ENCODE peak calls at places on chromosomes 5 and 9, in five cellular contexts. I is GM23338, U is neural progenitor cell, B is hepatocyte, L is PC-3. S is an unnamed sample.
A peak's percentile ranks its signal among the peaks of the same experiment; 100 is the strongest.

GRCh38 chr5:157568717-157569116 is 6.9 kb downstream of the ADAM19 start:
- DNase-seq in I (no peak), U (peak; percentile 87), B (no peak), L (no peak), S (no peak)

GRCh38 chr9:91567642-91568274 is 144.1 kb upstream of the NFIL3 start:
- DNase-seq in I (no peak), U (no peak), B (peak; percentile 22), L (no peak), S (no peak)

GRCh38 chr5:1014346-1014745 is 5.7 kb downstream of the NKD2 start:
- DNase-seq in I (no peak), U (no peak), B (no peak), L (no peak), S (no peak)

GRCh38 chr5:79172269-79172668 is 60.7 kb downstream of the BHMT start:
- DNase-seq in I (peak; percentile 23), U (peak; percentile 5), B (no peak), L (no peak), S (no peak)

GRCh38 chr9:28999806-29000205 is 1426.5 kb upstream of the C9orf72 start:
- DNase-seq in I (no peak), U (no peak), B (no peak), L (peak; percentile 69), S (no peak)

GRCh38 chr5:33311893-33312292 is 128.9 kb upstream of the TARS1 start:
- DNase-seq in I (no peak), U (no peak), B (no peak), L (peak; percentile 96), S (peak; percentile 4)

GRCh38 chr9:14104501-14104900 is 209.4 kb downstream of the NFIB start:
- DNase-seq in I (no peak), U (no peak), B (no peak), L (no peak), S (no peak)

GRCh38 chr5:145473032-145473642 is 362.0 kb downstream of the PRELID2 start:
- DNase-seq in I (no peak), U (no peak), B (no peak), L (no peak), S (no peak)

GRCh38 chr9:84271887-84272556 is 68.5 kb downstream of the SLC28A3 start:
- DNase-seq in I (peak; percentile 11), U (peak; percentile 18), B (no peak), L (no peak), S (no peak)

GRCh38 chr5:177369050-177369912 is 11.6 kb downstream of the RGS14 start:
- DNase-seq in I (peak; percentile 76), U (peak; percentile 58), B (peak; percentile 57), L (peak; percentile 61), S (no peak)

GRCh38 chr5:52728201-52728600 is 59.5 kb upstream of the ITGA1 start:
- DNase-seq in I (no peak), U (no peak), B (no peak), L (peak; percentile 43), S (no peak)

GRCh38 chr5:107472620-107473064 is 198.1 kb downstream of the EFNA5 start:
- DNase-seq in I (peak; percentile 78), U (no peak), B (no peak), L (peak; percentile 63), S (no peak)

GRCh38 chr5:145237843-145238242 is 597.3 kb downstream of the PRELID2 start:
- DNase-seq in I (peak; percentile 98), U (peak; percentile 93), B (peak; percentile 87), L (peak; percentile 75), S (peak; percentile 69)

GRCh38 chr9:69421908-69422801 is 97.1 kb downstream of the ENTREP1 start:
- DNase-seq in I (peak; percentile 90), U (peak; percentile 86), B (peak; percentile 81), L (peak; percentile 64), S (peak; percentile 47)

GRCh38 chr5:34501840-34502239 is 154.3 kb upstream of the RAI14 start:
- DNase-seq in I (no peak), U (no peak), B (no peak), L (no peak), S (no peak)

GRCh38 chr5:9251379-9251980 is 294.4 kb downstream of the SEMA5A start:
- DNase-seq in I (no peak), U (no peak), B (no peak), L (peak; percentile 73), S (no peak)

GRCh38 chr5:55613112-55613868 is 78.5 kb upstream of the PLPP1 start:
- DNase-seq in I (no peak), U (no peak), B (no peak), L (no peak), S (no peak)

GRCh38 chr9:35562895-35563746 is 41.9 kb upstream of the TESK1 start:
- DNase-seq in I (no peak), U (no peak), B (no peak), L (no peak), S (no peak)

GRCh38 chr9:123795336-123795735 is 134.6 kb downstream of the DENND1A start:
- DNase-seq in I (no peak), U (no peak), B (no peak), L (no peak), S (no peak)

GRCh38 chr5:39716532-39716971 is 291.8 kb upstream of the DAB2 start:
- DNase-seq in I (peak; percentile 81), U (peak; percentile 76), B (peak; percentile 71), L (peak; percentile 90), S (peak; percentile 49)

GRCh38 chr5:38208782-38209378 is 49.5 kb upstream of the EGFLAM start:
- DNase-seq in I (peak; percentile 80), U (peak; percentile 68), B (peak; percentile 70), L (peak; percentile 74), S (peak; percentile 47)

GRCh38 chr9:125997510-125997823 is 250.3 kb downstream of the PBX3 start:
- DNase-seq in I (no peak), U (no peak), B (no peak), L (no peak), S (no peak)

GRCh38 chr9:109903515-109904138 is 123.6 kb downstream of the PALM2AKAP2 start:
- DNase-seq in I (peak; percentile 81), U (peak; percentile 82), B (peak; percentile 87), L (peak; percentile 78), S (peak; percentile 76)

GRCh38 chr9:35935755-35936509 is 22.0 kb downstream of the OR2S2 start:
- DNase-seq in I (no peak), U (no peak), B (no peak), L (peak; percentile 11), S (no peak)

GRCh38 chr9:133930046-133931015 is 61.8 kb downstream of the VAV2 start:
- DNase-seq in I (no peak), U (no peak), B (no peak), L (no peak), S (no peak)
- H3K4me2 ChIP-seq in I (no peak overlapping the region), U (no peak overlapping the region), B (no peak overlapping the region), L (no peak overlapping the region), S (no peak overlapping the region)

GRCh38 chr5:126656397-126657007 is 55.8 kb downstream of the PHAX start:
- DNase-seq in I (peak; percentile 83), U (peak; percentile 56), B (peak; percentile 60), L (peak; percentile 48), S (peak; percentile 31)
- TF ChIP-seq EZH2phosphoT487 in I (no peak), U (no peak), B (no peak), L (no peak), S (no peak)

GRCh38 chr9:128297221-128297773 is 21.2 kb downstream of the SWI5 start:
- DNase-seq in I (no peak), U (no peak), B (no peak), L (no peak), S (no peak)
- H3K4me2 ChIP-seq in I (no peak overlapping the region), U (no peak overlapping the region), B (no peak overlapping the region), L (no peak overlapping the region), S (no peak overlapping the region)

GRCh38 chr5:152532714-152533113 is 127.6 kb upstream of the NMUR2 start:
- DNase-seq in I (peak; percentile 82), U (peak; percentile 81), B (peak; percentile 72), L (peak; percentile 75), S (peak; percentile 42)
- TF ChIP-seq EZH2phosphoT487 in I (no peak), U (no peak), B (no peak), L (no peak), S (no peak)

GRCh38 chr5:124705577-124705976 is 40.9 kb downstream of the ZNF608 start:
- DNase-seq in I (no peak), U (no peak), B (no peak), L (no peak), S (no peak)
- H3K4me2 ChIP-seq in I (no peak overlapping the region), U (no peak overlapping the region), B (no peak overlapping the region), L (no peak overlapping the region), S (no peak overlapping the region)